ENCODE peak calls at places on chromosomes 11 and 22, in five cellular contexts. One of them, this sample, is unnamed.

GRCh38 chr11:111128471-111128870 is 117.1 kb upstream of the POU2AF2 start:
- DNase-seq in MG63: no peak
- DNase-seq in substantia nigra: no peak
- DNase-seq in activated T-cell treated with anti-CD3 and anti-CD28 coated beads for 1 hour: no peak
- DNase-seq in WTC11: no peak
- DNase-seq in this sample: no peak

GRCh38 chr11:77557553-77557952 is 32.2 kb upstream of the AQP11 start:
- DNase-seq in MG63: no peak
- DNase-seq in WTC11: peak
- DNase-seq in substantia nigra: no peak
- DNase-seq in activated T-cell treated with anti-CD3 and anti-CD28 coated beads for 1 hour: no peak
- DNase-seq in this sample: peak

GRCh38 chr11:6609502-6610015 is 2.5 kb downstream of the TAF10 start:
- DNase-seq in WTC11: no peak
- DNase-seq in activated T-cell treated with anti-CD3 and anti-CD28 coated beads for 1 hour: no peak
- DNase-seq in MG63: no peak
- DNase-seq in substantia nigra: no peak
- DNase-seq in this sample: no peak

GRCh38 chr11:86062719-86063118 is 6.2 kb downstream of the PICALM start:
- DNase-seq in substantia nigra: no peak
- DNase-seq in MG63: no peak
- DNase-seq in WTC11: no peak
- DNase-seq in activated T-cell treated with anti-CD3 and anti-CD28 coated beads for 1 hour: no peak
- DNase-seq in this sample: no peak

GRCh38 chr22:33577862-33578411 is 342.3 kb downstream of the LARGE1 start:
- DNase-seq in substantia nigra: no peak
- DNase-seq in MG63: no peak
- DNase-seq in activated T-cell treated with anti-CD3 and anti-CD28 coated beads for 1 hour: no peak
- DNase-seq in WTC11: no peak
- DNase-seq in this sample: no peak

GRCh38 chr11:71247551-71248250 is 4.7 kb downstream of the SHANK2 start:
- DNase-seq in activated T-cell treated with anti-CD3 and anti-CD28 coated beads for 1 hour: no peak
- DNase-seq in substantia nigra: no peak
- DNase-seq in MG63: no peak
- DNase-seq in WTC11: peak
- DNase-seq in this sample: no peak

GRCh38 chr22:48477031-48477721 is 1350.5 kb downstream of the BRD1 start:
- DNase-seq in MG63: no peak
- DNase-seq in activated T-cell treated with anti-CD3 and anti-CD28 coated beads for 1 hour: no peak
- DNase-seq in substantia nigra: peak
- DNase-seq in WTC11: no peak
- DNase-seq in this sample: no peak

GRCh38 chr22:11360632-11361031 is 4167.4 kb upstream of the OR11H1 start:
- DNase-seq in substantia nigra: no peak
- DNase-seq in activated T-cell treated with anti-CD3 and anti-CD28 coated beads for 1 hour: no peak
- DNase-seq in MG63: no peak
- DNase-seq in WTC11: no peak
- DNase-seq in this sample: no peak

GRCh38 chr22:37750596-37751162 is 53.8 kb downstream of the TRIOBP start:
- DNase-seq in activated T-cell treated with anti-CD3 and anti-CD28 coated beads for 1 hour: no peak
- DNase-seq in WTC11: no peak
- DNase-seq in substantia nigra: no peak
- DNase-seq in MG63: no peak
- DNase-seq in this sample: no peak

GRCh38 chr11:19275496-19275895 is 34.8 kb upstream of the E2F8 start:
- DNase-seq in MG63: peak
- DNase-seq in WTC11: no peak
- DNase-seq in substantia nigra: no peak
- DNase-seq in activated T-cell treated with anti-CD3 and anti-CD28 coated beads for 1 hour: no peak
- DNase-seq in this sample: no peak

GRCh38 chr11:13596601-13597000 is 71.9 kb upstream of the FAR1 start:
- DNase-seq in substantia nigra: no peak
- DNase-seq in MG63: no peak
- DNase-seq in WTC11: no peak
- DNase-seq in activated T-cell treated with anti-CD3 and anti-CD28 coated beads for 1 hour: no peak
- DNase-seq in this sample: no peak

GRCh38 chr11:47731466-47731865 is 16.3 kb upstream of the AGBL2 start:
- DNase-seq in substantia nigra: no peak
- DNase-seq in WTC11: no peak
- DNase-seq in activated T-cell treated with anti-CD3 and anti-CD28 coated beads for 1 hour: no peak
- DNase-seq in MG63: no peak
- DNase-seq in this sample: no peak

GRCh38 chr11:2573240-2574042 is 126.4 kb downstream of the KCNQ1OT1 start:
- DNase-seq in WTC11: peak
- DNase-seq in activated T-cell treated with anti-CD3 and anti-CD28 coated beads for 1 hour: no peak
- DNase-seq in substantia nigra: no peak
- DNase-seq in MG63: no peak
- DNase-seq in this sample: peak

GRCh38 chr11:68021167-68021787 is 9.2 kb upstream of the NDUFS8 start:
- DNase-seq in WTC11: peak
- DNase-seq in MG63: peak
- DNase-seq in activated T-cell treated with anti-CD3 and anti-CD28 coated beads for 1 hour: no peak
- DNase-seq in substantia nigra: no peak
- DNase-seq in this sample: no peak

GRCh38 chr11:11243258-11243789 is 109.7 kb downstream of the CSNK2A3 start:
- DNase-seq in activated T-cell treated with anti-CD3 and anti-CD28 coated beads for 1 hour: no peak
- DNase-seq in MG63: no peak
- DNase-seq in substantia nigra: no peak
- DNase-seq in WTC11: no peak
- DNase-seq in this sample: no peak

GRCh38 chr11:90849278-90849677 is 626.4 kb upstream of the CHORDC1 start:
- DNase-seq in MG63: no peak
- DNase-seq in substantia nigra: no peak
- DNase-seq in WTC11: no peak
- DNase-seq in activated T-cell treated with anti-CD3 and anti-CD28 coated beads for 1 hour: no peak
- DNase-seq in this sample: no peak

GRCh38 chr11:101487775-101488174 is 96.0 kb downstream of the TRPC6 start:
- DNase-seq in substantia nigra: no peak
- DNase-seq in MG63: no peak
- DNase-seq in WTC11: no peak
- DNase-seq in activated T-cell treated with anti-CD3 and anti-CD28 coated beads for 1 hour: no peak
- DNase-seq in this sample: no peak

GRCh38 chr11:122186439-122187080 is 70.5 kb upstream of the BLID start:
- DNase-seq in WTC11: no peak
- DNase-seq in activated T-cell treated with anti-CD3 and anti-CD28 coated beads for 1 hour: no peak
- DNase-seq in MG63: peak
- DNase-seq in substantia nigra: no peak
- DNase-seq in this sample: no peak

GRCh38 chr11:46676436-46677158 is 23.8 kb downstream of the ARHGAP1 start:
- DNase-seq in substantia nigra: no peak
- DNase-seq in activated T-cell treated with anti-CD3 and anti-CD28 coated beads for 1 hour: no peak
- DNase-seq in WTC11: no peak
- DNase-seq in MG63: no peak
- DNase-seq in this sample: no peak

GRCh38 chr11:82474876-82475275 is 258.8 kb downstream of the FAM181B start:
- DNase-seq in WTC11: no peak
- DNase-seq in activated T-cell treated with anti-CD3 and anti-CD28 coated beads for 1 hour: no peak
- DNase-seq in substantia nigra: no peak
- DNase-seq in MG63: no peak
- DNase-seq in this sample: no peak

GRCh38 chr11:118938491-118939411 is 13.0 kb upstream of the BCL9L start:
- DNase-seq in WTC11: no peak
- DNase-seq in MG63: peak
- DNase-seq in substantia nigra: no peak
- DNase-seq in activated T-cell treated with anti-CD3 and anti-CD28 coated beads for 1 hour: no peak
- DNase-seq in this sample: no peak

GRCh38 chr11:22920939-22921565 is 60.8 kb upstream of the CCDC179 start:
- DNase-seq in activated T-cell treated with anti-CD3 and anti-CD28 coated beads for 1 hour: no peak
- DNase-seq in substantia nigra: no peak
- DNase-seq in WTC11: peak
- DNase-seq in MG63: peak
- DNase-seq in this sample: no peak

GRCh38 chr11:120235024-120235628 is 4.8 kb upstream of the POU2F3 start:
- DNase-seq in substantia nigra: no peak
- DNase-seq in MG63: no peak
- DNase-seq in WTC11: peak
- DNase-seq in activated T-cell treated with anti-CD3 and anti-CD28 coated beads for 1 hour: peak
- DNase-seq in this sample: peak

GRCh38 chr11:86192858-86193257 is 51.7 kb upstream of the EED start:
- DNase-seq in activated T-cell treated with anti-CD3 and anti-CD28 coated beads for 1 hour: no peak
- DNase-seq in MG63: no peak
- DNase-seq in substantia nigra: no peak
- DNase-seq in WTC11: no peak
- DNase-seq in this sample: no peak

GRCh38 chr22:49162841-49163240 is 664.8 kb downstream of the BRD1 start:
- DNase-seq in WTC11: no peak
- DNase-seq in MG63: no peak
- DNase-seq in activated T-cell treated with anti-CD3 and anti-CD28 coated beads for 1 hour: no peak
- DNase-seq in substantia nigra: no peak
- DNase-seq in this sample: no peak

GRCh38 chr11:61417670-61418069 is 12.1 kb downstream of the CPSF7 start:
- DNase-seq in substantia nigra: no peak
- DNase-seq in MG63: no peak
- DNase-seq in WTC11: no peak
- DNase-seq in activated T-cell treated with anti-CD3 and anti-CD28 coated beads for 1 hour: no peak
- DNase-seq in this sample: no peak

GRCh38 chr11:14645247-14645912 is 1.8 kb downstream of the PDE3B start:
- DNase-seq in WTC11: no peak
- DNase-seq in MG63: no peak
- DNase-seq in substantia nigra: no peak
- DNase-seq in activated T-cell treated with anti-CD3 and anti-CD28 coated beads for 1 hour: no peak
- DNase-seq in this sample: no peak

GRCh38 chr11:113401718-113402117 is 14.1 kb downstream of the ANKK1 start:
- DNase-seq in MG63: peak
- DNase-seq in activated T-cell treated with anti-CD3 and anti-CD28 coated beads for 1 hour: no peak
- DNase-seq in substantia nigra: no peak
- DNase-seq in WTC11: no peak
- DNase-seq in this sample: no peak

GRCh38 chr11:383431-383830 is 10.6 kb upstream of the PKP3 start:
- DNase-seq in WTC11: no peak
- DNase-seq in MG63: no peak
- DNase-seq in activated T-cell treated with anti-CD3 and anti-CD28 coated beads for 1 hour: no peak
- DNase-seq in substantia nigra: no peak
- DNase-seq in this sample: no peak

GRCh38 chr11:4654635-4655335 is 11.0 kb downstream of the OR51E1 start:
- DNase-seq in WTC11: no peak
- DNase-seq in activated T-cell treated with anti-CD3 and anti-CD28 coated beads for 1 hour: no peak
- DNase-seq in MG63: no peak
- DNase-seq in substantia nigra: no peak
- DNase-seq in this sample: no peak

This sample was measured in glutamatergic neuron.